ENCODE peak calls at places on chromosomes 16 and 17, in four cellular contexts. J is K562, X is HCT116, C is H1. S is an unnamed sample.
A peak's percentile ranks its signal among the peaks of the same experiment; 100 is the strongest.

GRCh38 chr17:42979511-42980273 is at the start of gene PTGES3L:
- DNase-seq in J (peak; percentile 83), X (no peak), C (peak; percentile 67), S (peak; percentile 88)

GRCh38 chr16:88456356-88457292 is 3.5 kb downstream of the ZFPM1 start:
- DNase-seq in J (no peak), X (no peak), C (no peak), S (no peak)

GRCh38 chr16:27287051-27287811 is 18.7 kb upstream of the NSMCE1 start:
- DNase-seq in J (no peak), X (no peak), C (no peak), S (no peak)

GRCh38 chr17:46832306-46832895 is 13.9 kb upstream of the WNT3 start:
- DNase-seq in J (no peak), X (no peak), C (no peak), S (no peak)

GRCh38 chr16:48194828-48195566 is 39.2 kb upstream of the ABCC12 start:
- DNase-seq in J (no peak), X (no peak), C (no peak), S (peak; percentile 86)

GRCh38 chr16:77564791-77565390 is 130.1 kb upstream of the ADAMTS18 start:
- DNase-seq in J (no peak), X (no peak), C (no peak), S (no peak)

GRCh38 chr17:48747445-48748363 is 19.2 kb upstream of the HOXB13 start:
- DNase-seq in J (no peak), X (no peak), C (peak; percentile 64), S (no peak)

GRCh38 chr16:48852955-48853354 is 243.0 kb upstream of the N4BP1 start:
- DNase-seq in J (no peak), X (no peak), C (no peak), S (no peak)

GRCh38 chr16:23081675-23082119 is 67.6 kb downstream of the USP31 start:
- DNase-seq in J (no peak), X (no peak), C (no peak), S (no peak)

GRCh38 chr16:53546988-53547391 is 44.0 kb upstream of the AKTIP start:
- DNase-seq in J (peak; percentile 32), X (peak; percentile 15), C (no peak), S (peak; percentile 59)

GRCh38 chr16:27355610-27356009 is 41.8 kb downstream of the IL4R start:
- DNase-seq in J (peak; percentile 31), X (peak; percentile 19), C (peak; percentile 83), S (peak; percentile 51)

GRCh38 chr17:45939398-45939797 is 45.0 kb downstream of the MAPT start:
- DNase-seq in J (no peak), X (no peak), C (no peak), S (no peak)

GRCh38 chr17:37743875-37744632 is 805 bp downstream of the HNF1B start:
- DNase-seq in J (no peak), X (no peak), C (peak; percentile 66), S (peak; percentile 61)

GRCh38 chr17:6713130-6713917 is at the start of gene SLC13A5:
- DNase-seq in J (peak; percentile 34), X (no peak), C (peak; percentile 84), S (peak; percentile 87)

GRCh38 chr16:12518238-12519004 is 285.3 kb downstream of the CPPED1 start:
- DNase-seq in J (no peak), X (no peak), C (no peak), S (no peak)

GRCh38 chr17:353838-354234 is 1.2 kb upstream of the RPH3AL start:
- DNase-seq in J (no peak), X (no peak), C (no peak), S (no peak)

GRCh38 chr16:30987581-30988190 is 2.7 kb downstream of the HSD3B7 start:
- DNase-seq in J (no peak), X (no peak), C (no peak), S (no peak)

GRCh38 chr17:12666718-12667117 is 1.0 kb downstream of the MYOCD start:
- DNase-seq in J (no peak), X (no peak), C (no peak), S (no peak)

GRCh38 chr16:20937736-20938135 is 37.2 kb downstream of the LYRM1 start:
- DNase-seq in J (no peak), X (no peak), C (no peak), S (peak; percentile 35)

GRCh38 chr16:84065536-84066132 is 23.0 kb upstream of the SLC38A8 start:
- DNase-seq in J (peak; percentile 62), X (peak; percentile 48), C (no peak), S (peak; percentile 58)

GRCh38 chr17:2233441-2233947 is 70.1 kb downstream of the SMG6 start:
- DNase-seq in J (no peak), X (no peak), C (no peak), S (no peak)
- TF ChIP-seq FOSL1 in J (no peak), X (no peak), C (no peak), S (no peak)

DNA sequence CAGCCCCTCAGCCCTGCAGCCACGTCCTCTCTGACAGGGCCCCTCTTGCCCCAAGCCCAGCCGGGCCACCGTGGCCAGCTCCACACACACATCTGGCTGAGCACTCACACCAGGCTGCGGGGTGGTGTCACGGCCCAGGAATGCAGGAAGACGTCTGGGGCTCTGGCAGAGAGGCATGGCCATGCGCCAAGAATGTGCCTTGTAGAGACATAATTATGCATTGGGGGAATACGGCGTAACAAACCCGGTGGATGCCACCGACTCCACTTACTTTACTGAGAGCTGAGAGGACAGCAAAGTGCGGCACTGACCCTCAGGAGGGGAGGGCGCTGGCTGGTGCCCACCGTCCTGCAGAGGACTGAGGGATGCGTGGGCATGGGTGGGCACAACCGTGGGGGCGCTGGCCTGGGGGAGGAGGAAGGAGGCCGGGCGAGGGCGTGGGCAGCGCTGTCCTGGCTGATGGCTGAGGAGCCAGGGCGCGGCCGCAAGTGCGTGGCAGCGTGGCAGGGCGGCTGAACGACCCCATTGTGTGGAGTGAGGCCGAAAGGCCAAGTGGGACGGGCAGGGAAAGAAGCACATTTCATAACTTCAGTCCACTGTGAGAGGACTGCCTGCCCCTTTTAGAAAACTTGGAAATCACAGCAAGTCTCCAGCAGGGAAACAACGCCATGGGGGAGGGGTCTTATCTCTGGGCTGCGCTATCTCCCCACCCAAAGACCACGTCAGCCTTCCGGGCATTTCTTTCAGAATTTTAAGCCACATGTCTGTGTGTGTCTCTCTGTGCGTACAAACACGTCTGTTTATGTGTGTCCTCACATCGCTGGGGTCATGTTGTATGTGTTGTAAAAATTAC is 30.6 kb downstream of the METRNL start:
- DNase-seq in J (no peak), X (peak; percentile 76), C (no peak), S (peak; percentile 79)
- TF ChIP-seq FOSL1 in J (peak; percentile 54), X (no peak), C (no peak), S (no peak)

GRCh38 chr16:59886021-59886420 is 1151.9 kb upstream of the GOT2 start:
- DNase-seq in J (no peak), X (no peak), C (no peak), S (no peak)
- TF ChIP-seq FOSL1 in J (no peak), X (no peak), C (no peak), S (no peak)

DNA sequence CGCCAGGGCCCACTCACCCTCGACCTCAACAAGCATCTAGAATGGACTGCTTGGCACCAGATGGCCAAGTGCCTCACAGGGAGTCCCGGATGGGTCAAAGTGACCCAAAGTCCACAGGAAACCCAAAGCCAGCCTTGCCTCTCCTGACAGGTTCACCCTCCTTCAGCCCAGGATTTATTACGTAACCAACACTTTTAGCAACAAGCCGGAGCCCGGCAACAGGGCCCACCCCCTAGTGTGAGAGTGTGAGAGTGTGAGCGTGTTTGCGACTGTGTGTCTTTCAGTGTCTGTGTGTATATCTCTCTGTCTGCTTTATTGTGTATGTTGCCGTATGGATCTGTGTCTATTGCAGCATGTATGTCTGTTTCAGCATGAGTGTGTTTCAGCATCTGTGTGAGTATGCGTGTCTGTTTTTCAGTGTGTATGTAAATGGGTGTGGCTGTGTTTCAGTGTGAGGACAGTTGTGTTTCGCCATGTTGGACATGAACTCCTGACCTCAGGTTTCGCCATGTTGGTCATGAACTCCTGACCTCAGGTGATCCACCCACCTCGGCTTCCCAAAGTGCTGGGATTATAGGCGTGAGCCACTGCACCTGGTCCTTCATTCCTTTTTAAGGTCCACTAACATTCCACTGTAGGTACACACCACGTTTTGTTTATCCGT is 13.7 kb upstream of the PEMT start:
- DNase-seq in J (no peak), X (no peak), C (no peak), S (peak; percentile 46)
- TF ChIP-seq FOSL1 in J (no peak), X (no peak), C (no peak), S (no peak)

DNA sequence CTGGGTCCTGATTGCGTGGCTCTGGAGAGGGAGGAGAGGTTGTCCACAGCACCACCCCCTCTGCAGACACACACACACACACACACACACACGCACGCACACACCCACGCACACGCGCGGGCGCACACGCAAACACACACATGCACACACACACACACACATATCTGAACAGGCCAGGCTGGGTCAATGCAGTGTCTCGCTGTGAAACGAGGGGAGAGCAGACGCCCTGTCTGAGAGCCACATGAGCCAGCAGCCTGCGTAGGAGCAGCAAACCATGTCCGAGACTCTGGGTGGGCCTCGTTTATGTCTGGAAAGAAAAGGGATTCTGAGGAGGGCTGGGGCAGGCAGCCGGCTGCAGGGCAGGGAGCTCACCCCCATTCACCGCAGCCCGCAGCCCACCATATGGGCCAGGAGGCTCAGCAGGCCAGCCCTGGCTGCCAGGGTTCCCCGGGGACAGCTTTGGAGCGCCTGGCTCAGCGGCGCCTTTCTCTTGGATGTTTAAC is 93.3 kb upstream of the TNRC6C start:
- DNase-seq in J (no peak), X (no peak), C (no peak), S (no peak)
- TF ChIP-seq FOSL1 in J (no peak), X (no peak), C (no peak), S (no peak)

DNA sequence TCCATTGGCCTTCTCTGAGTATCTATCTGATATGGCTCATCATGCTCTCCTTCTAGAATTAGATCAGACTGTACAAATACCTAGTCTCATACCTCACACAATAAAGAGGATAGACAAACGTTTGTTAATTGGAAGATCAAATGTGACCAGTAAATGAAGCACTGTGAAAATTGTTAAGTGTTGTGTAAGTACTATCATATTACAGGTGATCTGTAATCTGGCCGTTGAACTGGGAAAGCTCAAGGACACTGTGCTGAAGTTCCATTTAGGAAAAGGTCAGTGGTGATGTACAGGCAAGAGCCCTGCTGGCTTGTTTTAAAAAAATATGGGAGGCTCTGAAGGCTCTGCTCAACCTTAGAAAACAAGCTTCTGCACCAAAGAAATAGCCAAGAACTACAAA is 38.5 kb upstream of the CORO6 start:
- DNase-seq in J (no peak), X (no peak), C (no peak), S (peak; percentile 75)
- TF ChIP-seq FOSL1 in J (no peak), X (no peak), C (no peak), S (no peak)

GRCh38 chr17:72618018-72618509 is 474.4 kb downstream of the SLC39A11 start:
- DNase-seq in J (no peak), X (peak; percentile 66), C (no peak), S (peak; percentile 92)
- TF ChIP-seq FOSL1 in J (no peak), X (no peak), C (no peak), S (no peak)